ENCODE peak calls at places on chromosome 20, in four cellular contexts. T is anterior cingulate cortex, U is foreskin melanocyte, V is SHP77 treated with DMSO at 0.1 percent for 48 hours. R is an unnamed sample.

GRCh38 chr20:51650685-51651134 is 108.2 kb upstream of the NFATC2 start:
- DNase-seq in T (no peak), U (peak), V (no peak), R (no peak)

GRCh38 chr20:18577942-18578341 is 9.9 kb upstream of the DTD1 start:
- DNase-seq in T (no peak), U (no peak), V (no peak), R (no peak)

GRCh38 chr20:33983371-33983770 is 10.3 kb upstream of the RALY start:
- DNase-seq in T (no peak), V (no peak), U (no peak), R (no peak)

GRCh38 chr20:53933232-53933846 is 137.1 kb downstream of the BCAS1 start:
- DNase-seq in V (no peak), U (no peak), T (no peak), R (no peak)

GRCh38 chr20:24504331-24505285 is 35.2 kb downstream of the SYNDIG1 start:
- DNase-seq in U (no peak), V (no peak), T (no peak), R (no peak)

GRCh38 chr20:32457476-32457986 is 99.4 kb downstream of the ASXL1 start:
- DNase-seq in V (peak), T (peak), U (no peak), R (no peak)

GRCh38 chr20:6562111-6562510 is 205.4 kb upstream of the BMP2 start:
- DNase-seq in U (no peak), T (no peak), V (no peak), R (no peak)

GRCh38 chr20:51768759-51769517 is 748 bp upstream of the ATP9A start:
- DNase-seq in V (no peak), U (no peak), T (no peak), R (no peak)

GRCh38 chr20:53550590-53551187 is 43.0 kb downstream of the ZNF217 start:
- DNase-seq in T (no peak), V (no peak), U (no peak), R (no peak)

GRCh38 chr20:5178046-5178445 is 51.2 kb downstream of the CDS2 start:
- DNase-seq in T (no peak), U (no peak), V (no peak), R (no peak)

GRCh38 chr20:49286689-49287551 is 9.1 kb upstream of the ZNFX1 start:
- DNase-seq in U (no peak), V (no peak), T (no peak), R (no peak)

GRCh38 chr20:31572042-31572700 is 32.9 kb upstream of the ID1 start:
- DNase-seq in V (no peak), T (no peak), U (no peak), R (no peak)

GRCh38 chr20:2889797-2890196 is 16.5 kb downstream of the PTPRA start:
- DNase-seq in T (no peak), U (no peak), V (no peak), R (no peak)

GRCh38 chr20:45934046-45934586 is 367 bp upstream of the PCIF1 start:
- DNase-seq in V (no peak), T (no peak), U (peak), R (no peak)

GRCh38 chr20:24051160-24051559 is 62.6 kb upstream of the GGTLC1 start:
- DNase-seq in V (no peak), U (no peak), T (no peak), R (no peak)

GRCh38 chr20:48686238-48687096 is 141.3 kb downstream of the PREX1 start:
- DNase-seq in U (no peak), V (no peak), T (no peak), R (no peak)

GRCh38 chr20:36336204-36336603 is 30.1 kb downstream of the DLGAP4 start:
- DNase-seq in V (no peak), U (no peak), T (no peak), R (no peak)

GRCh38 chr20:24918579-24919566 is 30.2 kb upstream of the CST7 start:
- DNase-seq in T (no peak), U (no peak), V (no peak), R (no peak)

GRCh38 chr20:4341804-4342560 is 326.6 kb upstream of the RNF24 start:
- DNase-seq in U (peak), V (no peak), T (no peak), R (no peak)

GRCh38 chr20:50259705-50260479 is 69.3 kb downstream of the CEBPB start:
- DNase-seq in U (no peak), V (peak), T (no peak), R (no peak)

GRCh38 chr20:37278966-37279590 is 10.4 kb upstream of the MANBAL start:
- DNase-seq in T (no peak), U (no peak), V (no peak), R (no peak)

GRCh38 chr20:62363920-62364851 is 2.9 kb downstream of the LAMA5 start:
- DNase-seq in U (no peak), V (no peak), T (no peak), R (peak)

GRCh38 chr20:7161690-7162089 is 394.2 kb downstream of the BMP2 start:
- DNase-seq in V (peak), U (no peak), T (no peak), R (no peak)

GRCh38 chr20:62822788-62823651 is 6.2 kb downstream of the COL9A3 start:
- DNase-seq in T (no peak), U (no peak), V (peak), R (no peak)

GRCh38 chr20:8602389-8603116 is 466.3 kb upstream of the PLCB4 start:
- DNase-seq in V (no peak), T (no peak), U (no peak), R (no peak)

GRCh38 chr20:7985916-7986315 is 33.6 kb downstream of the TMX4 start:
- DNase-seq in U (no peak), T (no peak), V (no peak), R (no peak)

GRCh38 chr20:46621492-46621891 is 29.8 kb downstream of the SLC13A3 start:
- DNase-seq in U (peak), V (no peak), T (no peak), R (no peak)